ENCODE peak calls at places on chromosomes 3 and 15, in ten cellular contexts. J is CD8-positive, alpha-beta memory T cell; U is IMR-90; Y is spleen; P is mammary epithelial cell; F is ovary; K is uterus; Z is upper lobe of right lung; I is right cardiac atrium; W is HL-60. H is an unnamed sample.

GRCh38 chr15:45157974-45158373 is 28.2 kb downstream of the DUOX1 start:
- DNase-seq in J (no peak), K (no peak), P (peak; percentile 94), Z (no peak), Y (no peak), I (peak; percentile 55), U (peak; percentile 81), F (no peak), W (no peak), H (no peak)

GRCh38 chr3:23455084-23455483 is 252.0 kb downstream of the UBE2E2 start:
- DNase-seq in K (no peak), Z (no peak), F (peak; percentile 31), Y (no peak), P (peak; percentile 80), U (peak; percentile 89), I (no peak), W (peak; percentile 76), J (no peak), H (no peak)

GRCh38 chr3:38616658-38617057 is 32.8 kb downstream of the SCN5A start:
- DNase-seq in I (no peak), P (no peak), J (no peak), K (no peak), F (no peak), W (no peak), U (no peak), Z (no peak), Y (peak; percentile 34), H (no peak)

GRCh38 chr15:74432968-74433591 is 678 bp downstream of the SEMA7A start:
- DNase-seq in Z (no peak), W (no peak), P (no peak), K (no peak), U (no peak), Y (peak; percentile 88), F (no peak), J (no peak), I (peak; percentile 51), H (no peak)

GRCh38 chr3:58604031-58604430 is 26.8 kb upstream of the FAM107A start:
- DNase-seq in I (no peak), U (no peak), Y (no peak), Z (no peak), J (no peak), K (no peak), W (no peak), P (no peak), F (no peak), H (no peak)

GRCh38 chr3:22360197-22360596 is 609.2 kb upstream of the ZNF385D start:
- DNase-seq in J (no peak), Y (no peak), I (no peak), F (no peak), U (no peak), W (no peak), P (no peak), Z (no peak), K (no peak), H (no peak)

GRCh38 chr15:100234158-100235029 is 107.4 kb downstream of the ADAMTS17 start:
- DNase-seq in P (no peak), W (no peak), I (peak; percentile 85), Y (no peak), J (no peak), U (no peak), Z (no peak), F (peak; percentile 56), K (no peak), H (peak; percentile 49)

GRCh38 chr3:193680220-193680619 is 87.2 kb downstream of the OPA1 start:
- DNase-seq in P (no peak), J (no peak), Z (no peak), Y (no peak), U (peak; percentile 66), F (no peak), I (no peak), W (no peak), K (no peak), H (no peak)

GRCh38 chr3:56838441-56838840 is 36.7 kb upstream of the ARHGEF3 start:
- DNase-seq in K (no peak), I (no peak), W (no peak), Z (no peak), Y (no peak), J (no peak), U (no peak), F (no peak), P (no peak), H (no peak)

GRCh38 chr15:59686389-59686788 is 2.7 kb downstream of the BNIP2 start:
- DNase-seq in P (no peak), Y (no peak), Z (no peak), F (no peak), I (peak; percentile 50), K (no peak), J (no peak), W (peak; percentile 71), U (no peak), H (no peak)

GRCh38 chr3:37130984-37131975 is 43.1 kb downstream of the LRRFIP2 start:
- DNase-seq in P (no peak), F (no peak), U (no peak), K (no peak), W (no peak), J (no peak), Z (no peak), Y (no peak), I (no peak), H (no peak)

GRCh38 chr3:4351164-4351855 is 48.1 kb downstream of the SETMAR start:
- DNase-seq in Y (no peak), F (no peak), P (no peak), I (no peak), W (peak; percentile 14), J (peak; percentile 3), Z (no peak), U (peak; percentile 36), K (no peak), H (no peak)

GRCh38 chr3:134291300-134292254 is 40.9 kb upstream of the RYK start:
- DNase-seq in P (peak; percentile 64), F (peak; percentile 93), W (no peak), Y (no peak), U (peak; percentile 81), I (peak; percentile 92), J (no peak), K (peak; percentile 98), Z (peak; percentile 75), H (peak; percentile 87)

GRCh38 chr3:71582612-71583568 is 638 bp downstream of the FOXP1 start:
- DNase-seq in W (peak; percentile 84), U (peak; percentile 31), F (peak; percentile 70), K (peak; percentile 69), J (peak; percentile 40), I (peak; percentile 92), Z (peak; percentile 92), P (peak; percentile 51), Y (peak; percentile 95), H (peak; percentile 86)

GRCh38 chr3:38984731-38985130 is 67.0 kb downstream of the SCN11A start:
- DNase-seq in F (no peak), Z (no peak), K (no peak), I (no peak), U (peak; percentile 57), W (no peak), Y (no peak), J (no peak), P (no peak), H (no peak)

GRCh38 chr3:52187576-52187975 is 10.4 kb upstream of the ALAS1 start:
- DNase-seq in J (no peak), W (no peak), P (no peak), K (no peak), Z (no peak), F (no peak), U (no peak), Y (no peak), I (no peak), H (no peak)

DNA sequence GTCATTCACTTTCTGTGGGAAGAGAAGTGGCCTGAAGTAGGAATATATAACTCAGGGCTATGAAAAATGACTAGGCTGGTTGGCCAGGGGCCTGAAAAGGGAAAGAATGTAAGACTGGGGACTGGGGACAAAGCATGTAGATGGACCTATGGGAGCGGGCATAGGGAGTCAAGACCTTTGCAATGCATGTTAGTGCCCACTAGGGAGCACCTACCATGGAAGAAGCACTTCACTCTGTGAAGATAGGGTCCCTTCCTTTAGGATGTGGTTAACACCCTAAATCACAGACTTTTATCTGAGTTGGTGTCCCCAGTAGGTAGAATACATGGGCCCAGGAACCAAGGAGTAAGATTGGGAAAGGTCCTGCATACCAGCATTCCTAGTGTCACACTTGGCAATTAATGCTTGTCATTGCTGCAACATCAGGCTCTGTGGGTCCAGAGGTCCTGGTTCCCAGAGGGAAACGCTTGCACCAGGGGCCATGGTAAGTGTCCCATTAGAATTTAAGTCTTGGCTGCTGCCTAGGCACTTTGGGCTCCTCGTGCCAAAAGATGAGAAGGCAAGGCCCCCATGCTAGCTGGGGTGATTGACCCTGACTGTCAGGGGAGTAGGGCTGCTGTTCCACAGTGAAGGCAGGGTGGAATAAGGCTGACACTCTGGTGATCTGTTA is 79.6 kb downstream of the CRYGS start:
- DNase-seq in Z (no peak), U (no peak), I (no peak), W (peak; percentile 23), F (no peak), Y (no peak), J (no peak), K (no peak), P (no peak), H (no peak)
- H3K27me3 ChIP-seq in Z (no peaks in the 10 kb centered on the region), U (peaks cover 18% of the 10 kb centered on the region), I (no peaks in the 10 kb centered on the region), W (no peaks in the 10 kb centered on the region), F (no peaks in the 10 kb centered on the region), Y (no peaks in the 10 kb centered on the region), J (no peaks in the 10 kb centered on the region), K (no peaks in the 10 kb centered on the region), P (no peaks in the 10 kb centered on the region), H (no peaks in the 10 kb centered on the region)

DNA sequence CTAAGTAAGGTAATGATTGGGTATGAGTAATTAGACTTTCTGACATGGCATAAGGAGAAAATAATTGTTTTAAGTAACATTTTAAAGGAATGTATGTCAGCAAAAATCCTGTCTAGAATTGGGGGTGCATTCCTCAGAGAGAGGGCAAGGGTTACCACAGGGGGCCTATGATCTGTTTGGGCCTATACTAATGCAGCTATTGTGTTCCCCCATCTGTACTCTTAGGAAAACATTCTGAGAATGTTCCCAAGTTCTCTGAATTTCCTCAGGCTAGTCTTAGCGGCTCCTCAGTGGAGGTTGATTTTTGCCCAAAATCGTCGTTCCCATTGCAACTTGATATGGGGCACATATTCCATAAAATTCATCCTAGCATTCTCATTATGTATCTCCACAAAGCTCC is 1216.4 kb upstream of the GBE1 start:
- DNase-seq in J (no peak), I (no peak), Z (no peak), W (no peak), K (no peak), Y (no peak), P (no peak), U (no peak), F (no peak), H (no peak)
- H3K27ac ChIP-seq in J (no peak overlapping the region), I (no peak overlapping the region), Z (no peak overlapping the region), W (no peak overlapping the region), K (no peak overlapping the region), Y (no peak overlapping the region), P (no peak overlapping the region), U (no peak overlapping the region), F (no peak overlapping the region), H (no peak overlapping the region)

GRCh38 chr3:122967376-122968164 is 60.0 kb downstream of the SEMA5B start:
- DNase-seq in Z (no peak), W (no peak), P (no peak), I (no peak), J (no peak), K (no peak), F (no peak), Y (no peak), U (no peak), H (no peak)
- H3K27me3 ChIP-seq in Z (no peaks in the 10 kb centered on the region), W (no peaks in the 10 kb centered on the region), P (no peaks in the 10 kb centered on the region), I (no peaks in the 10 kb centered on the region), J (no peaks in the 10 kb centered on the region), K (no peaks in the 10 kb centered on the region), F (no peaks in the 10 kb centered on the region), Y (no peaks in the 10 kb centered on the region), U (peaks cover 79% of the 10 kb centered on the region), H (no peaks in the 10 kb centered on the region)

GRCh38 chr3:185283374-185283935 is 29.6 kb upstream of the EHHADH start:
- DNase-seq in J (no peak), I (no peak), F (no peak), Y (no peak), K (no peak), P (peak; percentile 19), Z (no peak), W (no peak), U (peak; percentile 16), H (no peak)
- H3K27ac ChIP-seq in J (peak overlapping the region; percentile 62), I (no peak overlapping the region), F (no peak overlapping the region), Y (no peak overlapping the region), K (no peak overlapping the region), P (peak overlapping the region; percentile 69), Z (no peak overlapping the region), W (peak overlapping the region; percentile 48), U (no peak overlapping the region), H (peak overlapping the region; percentile 67)

H was measured in tibial artery.